ENCODE peak calls at places on chromosomes 13 and 19, in seven cellular contexts. F is stomach, O is GM06990, X is neural crest cell, C is GM13976, A is AG04450, Y is HFFc6. G is an unnamed sample.

GRCh38 chr19:49939721-49940481 is 10.6 kb upstream of the NUP62 start:
- DNase-seq in F (no peak), O (no peak), X (no peak), C (no peak), A (no peak), Y (no peak), G (no peak)

GRCh38 chr19:32652893-32653625 is 21.9 kb downstream of the ANKRD27 start:
- DNase-seq in F (peak; percentile 88), O (no peak), X (no peak), C (no peak), A (peak; percentile 65), Y (no peak), G (peak; percentile 80)

GRCh38 chr13:46797468-46798237 is 692 bp upstream of the ESD start:
- DNase-seq in F (no peak), O (no peak), X (no peak), C (no peak), A (no peak), Y (peak; percentile 9), G (no peak)

GRCh38 chr19:15194938-15195337 is 5.9 kb downstream of the NOTCH3 start:
- DNase-seq in F (no peak), O (no peak), X (no peak), C (no peak), A (no peak), Y (peak; percentile 22), G (peak; percentile 29)

GRCh38 chr19:30302076-30302475 is 70.1 kb upstream of the ZNF536 start:
- DNase-seq in F (no peak), O (no peak), X (no peak), C (no peak), A (no peak), Y (no peak), G (no peak)

GRCh38 chr13:105196052-105196451 is 1339.4 kb downstream of the EFNB2 start:
- DNase-seq in F (no peak), O (no peak), X (no peak), C (no peak), A (no peak), Y (peak; percentile 18), G (no peak)

GRCh38 chr19:18633321-18633720 is 3.5 kb upstream of the KLHL26 start:
- DNase-seq in F (no peak), O (no peak), X (no peak), C (no peak), A (no peak), Y (no peak), G (no peak)

GRCh38 chr13:109647046-109647445 is 139.3 kb downstream of the IRS2 start:
- DNase-seq in F (no peak), O (no peak), X (no peak), C (no peak), A (no peak), Y (no peak), G (no peak)

GRCh38 chr13:79749985-79750551 is 269.1 kb downstream of the NDFIP2 start:
- DNase-seq in F (no peak), O (no peak), X (no peak), C (no peak), A (peak; percentile 88), Y (peak; percentile 88), G (peak; percentile 53)

GRCh38 chr19:41226874-41227390 is 7.9 kb downstream of the AXL start:
- DNase-seq in F (no peak), O (no peak), X (no peak), C (no peak), A (no peak), Y (no peak), G (no peak)

GRCh38 chr19:15488489-15489226 is 9.4 kb upstream of the PGLYRP2 start:
- DNase-seq in F (no peak), O (no peak), X (no peak), C (no peak), A (no peak), Y (no peak), G (peak; percentile 49)

GRCh38 chr19:49403404-49404187 is 15.5 kb downstream of the KASH5 start:
- DNase-seq in F (no peak), O (peak; percentile 64), X (no peak), C (no peak), A (no peak), Y (no peak), G (no peak)

GRCh38 chr19:51294977-51295375 is 16.5 kb upstream of the IGLON5 start:
- DNase-seq in F (no peak), O (no peak), X (no peak), C (no peak), A (no peak), Y (no peak), G (no peak)

GRCh38 chr19:57190301-57190700 is 999 bp upstream of the ZNF264 start:
- DNase-seq in F (no peak), O (no peak), X (no peak), C (no peak), A (no peak), Y (no peak), G (no peak)

GRCh38 chr19:57192993-57193392 is 1.7 kb downstream of the ZNF264 start:
- DNase-seq in F (no peak), O (no peak), X (no peak), C (no peak), A (no peak), Y (no peak), G (no peak)

GRCh38 chr19:57192064-57192395 is 730 bp downstream of the ZNF264 start:
- DNase-seq in F (no peak), O (no peak), X (no peak), C (no peak), A (no peak), Y (no peak), G (no peak)

GRCh38 chr19:57191141-57192063 is at the start of gene ZNF264:
- DNase-seq in F (peak; percentile 92), O (peak; percentile 93), X (peak; percentile 79), C (peak; percentile 95), A (peak; percentile 61), Y (peak; percentile 73), G (peak; percentile 94)
- TF ChIP-seq CTCF in F (no peak), O (peak; percentile 20), X (no peak), C (no peak), A (no peak), Y (no peak), G (peak; percentile 18)

GRCh38 chr19:20243629-20244028 is 76.6 kb downstream of the ZNF486 start:
- DNase-seq in F (no peak), O (no peak), X (no peak), C (no peak), A (no peak), Y (no peak), G (no peak)

GRCh38 chr19:20233105-20233504 is 66.1 kb downstream of the ZNF486 start:
- DNase-seq in F (peak; percentile 51), O (no peak), X (no peak), C (no peak), A (no peak), Y (no peak), G (no peak)

GRCh38 chr19:20235156-20235555 is 68.1 kb downstream of the ZNF486 start:
- DNase-seq in F (no peak), O (no peak), X (no peak), C (no peak), A (no peak), Y (no peak), G (no peak)

DNA sequence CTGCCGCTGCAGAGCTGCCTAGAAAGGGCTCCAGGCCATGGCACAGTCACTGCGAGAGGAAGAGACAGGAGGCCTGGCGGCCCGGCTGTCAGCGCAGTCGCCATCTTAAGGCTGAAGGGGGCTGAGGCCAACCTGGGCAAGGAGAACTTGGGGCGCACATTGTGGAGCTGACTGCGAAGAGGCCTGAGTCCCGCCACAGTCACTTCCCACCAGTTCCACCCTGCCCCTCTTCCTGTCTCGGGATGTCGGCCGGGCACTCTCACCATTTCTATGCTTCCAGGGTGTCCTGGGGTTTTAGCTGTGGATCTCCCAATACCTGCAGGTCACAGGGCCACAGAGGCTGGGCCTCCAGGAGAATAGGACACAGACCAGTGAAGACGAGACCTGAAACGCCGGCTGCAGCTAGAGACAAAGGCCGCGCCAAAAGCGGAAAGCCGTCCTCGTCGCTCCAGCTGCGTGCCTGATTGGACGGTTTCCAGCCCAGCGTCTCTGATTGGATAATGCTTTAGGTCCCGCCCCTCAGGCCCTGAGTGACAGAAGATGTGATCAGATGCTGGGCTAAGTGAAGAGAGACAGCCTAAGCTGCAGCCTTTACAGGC is 71.1 kb downstream of the ZNF486 start:
- DNase-seq in F (peak; percentile 94), O (peak; percentile 62), X (peak; percentile 73), C (peak; percentile 67), A (peak; percentile 68), Y (peak; percentile 8), G (peak; percentile 93)
- TF ChIP-seq CTCF in F (no peak), O (no peak), X (no peak), C (no peak), A (no peak), Y (no peak), G (no peak)

GRCh38 chr13:112711528-112712265 is 21.9 kb downstream of the ATP11A start:
- DNase-seq in F (peak; percentile 74), O (no peak), X (peak; percentile 31), C (peak; percentile 76), A (peak; percentile 96), Y (peak; percentile 94), G (peak; percentile 69)
- TF ChIP-seq CTCF in F (no peak), O (peak; percentile 10), X (peak; percentile 24), C (no peak), A (peak; percentile 32), Y (peak; percentile 67), G (peak; percentile 51)

GRCh38 chr19:17515408-17516149 is 4.1 kb downstream of the PGLS start:
- DNase-seq in F (no peak), O (no peak), X (no peak), C (no peak), A (no peak), Y (no peak), G (no peak)

GRCh38 chr19:17510220-17510993 is 1.0 kb upstream of the PGLS start:
- DNase-seq in F (no peak), O (no peak), X (no peak), C (no peak), A (no peak), Y (no peak), G (no peak)

GRCh38 chr19:17513801-17514200 is 2.4 kb downstream of the PGLS start:
- DNase-seq in F (no peak), O (no peak), X (no peak), C (no peak), A (no peak), Y (no peak), G (no peak)

GRCh38 chr19:17512574-17512939 is 1.1 kb downstream of the PGLS start:
- DNase-seq in F (no peak), O (no peak), X (no peak), C (no peak), A (no peak), Y (no peak), G (no peak)

DNA sequence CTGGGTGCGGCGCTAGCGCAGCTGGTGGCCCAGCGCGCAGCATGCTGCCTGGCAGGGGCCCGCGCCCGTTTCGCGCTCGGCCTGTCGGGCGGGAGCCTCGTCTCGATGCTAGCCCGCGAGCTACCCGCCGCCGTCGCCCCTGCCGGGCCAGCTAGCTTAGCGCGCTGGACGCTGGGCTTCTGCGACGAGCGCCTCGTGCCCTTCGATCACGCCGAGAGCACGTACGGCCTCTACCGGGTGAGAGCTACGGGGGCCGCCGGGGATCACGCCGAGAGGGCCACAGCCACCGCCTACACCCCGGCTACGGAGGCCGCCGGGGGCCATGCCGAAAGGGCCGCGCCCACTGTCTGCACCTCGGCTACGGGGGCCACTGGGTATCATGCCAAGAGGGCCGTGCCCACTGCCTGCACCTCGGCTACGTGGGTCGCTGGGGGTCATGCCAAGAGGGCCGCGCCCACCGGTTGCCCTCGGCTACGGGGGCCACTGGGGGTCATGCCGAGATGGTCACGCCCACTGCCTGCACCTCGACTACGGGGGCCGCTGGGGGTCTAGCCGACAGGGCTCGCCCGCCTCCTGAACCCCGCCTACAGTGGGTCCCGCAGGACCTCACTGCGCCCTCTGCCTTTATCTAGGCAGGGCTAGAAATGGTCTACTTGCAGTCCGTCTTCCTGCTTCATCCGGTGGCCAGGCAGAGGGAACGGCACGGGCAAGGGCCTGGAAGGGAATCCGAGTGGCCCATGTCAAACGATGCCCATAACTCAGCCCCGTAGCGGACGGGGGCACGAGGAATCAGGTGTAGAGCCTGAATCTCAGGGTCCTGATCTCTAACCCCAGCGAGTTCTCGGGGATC is 500 bp downstream of the PGLS start:
- DNase-seq in F (peak; percentile 85), O (peak; percentile 94), X (peak; percentile 65), C (peak; percentile 92), A (peak; percentile 43), Y (peak; percentile 67), G (peak; percentile 90)
- TF ChIP-seq CTCF in F (no peak), O (peak; percentile 43), X (no peak), C (peak; percentile 60), A (no peak), Y (peak; percentile 55), G (peak; percentile 26)